ENCODE peak calls at places on chromosomes 3 and 15, in four cellular contexts. N is endothelial cell of umbilical vein, O is A673, F is neuronal stem cell. T is an unnamed sample.

GRCh38 chr15:40511093-40511471 is 40.3 kb downstream of the CHST14 start:
- DNase-seq in N (no peak), F (no peak), O (no peak), T (no peak)

GRCh38 chr3:194687638-194688206 is 2.0 kb downstream of the FAM43A start:
- DNase-seq in F (peak; percentile 82), N (no peak), O (peak; percentile 87), T (peak; percentile 80)

GRCh38 chr3:81485444-81485865 is 276.0 kb downstream of the GBE1 start:
- DNase-seq in N (peak; percentile 93), F (no peak), O (no peak), T (no peak)

GRCh38 chr3:141646760-141647561 is 91.1 kb upstream of the RNF7 start:
- DNase-seq in N (peak; percentile 58), F (peak; percentile 21), O (peak; percentile 88), T (peak; percentile 52)

GRCh38 chr15:23387791-23388190 is 33.2 kb downstream of the GOLGA8S start:
- DNase-seq in F (no peak), N (no peak), O (no peak), T (no peak)

GRCh38 chr3:24495334-24495994 is 814 bp upstream of the THRB start:
- DNase-seq in O (no peak), N (no peak), F (peak; percentile 31), T (peak; percentile 75)

GRCh38 chr3:123719785-123720531 is 135.1 kb upstream of the HACD2 start:
- DNase-seq in F (no peak), O (peak; percentile 33), N (no peak), T (no peak)

GRCh38 chr3:12187448-12188327 is 29.0 kb upstream of the TIMP4 start:
- DNase-seq in O (peak; percentile 35), F (no peak), N (peak; percentile 17), T (no peak)

GRCh38 chr3:84958495-84959469 is at the start of gene CADM2:
- DNase-seq in O (peak; percentile 94), N (peak; percentile 70), F (peak; percentile 94), T (peak; percentile 90)

GRCh38 chr3:99817047-99817436 is 620 bp upstream of the CMSS1 start:
- DNase-seq in N (no peak), F (peak; percentile 9), O (peak; percentile 54), T (peak; percentile 33)

GRCh38 chr3:10505050-10505790 is at the start of gene ATP2B2:
- DNase-seq in N (no peak), O (peak; percentile 27), F (peak; percentile 24), T (peak; percentile 41)

GRCh38 chr3:136209921-136210320 is 13.8 kb upstream of the MSL2 start:
- DNase-seq in N (no peak), F (no peak), O (no peak), T (no peak)

GRCh38 chr3:4571690-4572334 is 78.7 kb downstream of the ITPR1 start:
- DNase-seq in F (no peak), N (peak; percentile 44), O (no peak), T (no peak)

GRCh38 chr3:24318668-24319287 is 175.9 kb downstream of the THRB start:
- DNase-seq in O (no peak), F (no peak), N (no peak), T (no peak)

GRCh38 chr3:31532587-31533168 is at the start of gene STT3B:
- DNase-seq in O (peak; percentile 87), F (no peak), N (no peak), T (peak; percentile 86)

GRCh38 chr15:75043509-75044257 is 20.3 kb downstream of the PPCDC start:
- DNase-seq in O (no peak), N (peak; percentile 97), F (no peak), T (no peak)

GRCh38 chr15:58340176-58340575 is 91.6 kb upstream of the LIPC start:
- DNase-seq in F (no peak), O (no peak), N (no peak), T (no peak)

GRCh38 chr3:175270199-175270837 is 411.2 kb downstream of the NAALADL2 start:
- DNase-seq in O (peak; percentile 53), F (no peak), N (no peak), T (peak; percentile 63)

GRCh38 chr15:96324192-96324895 is 6.2 kb upstream of the NR2F2 start:
- DNase-seq in F (no peak), O (no peak), N (peak; percentile 74), T (no peak)

GRCh38 chr15:51181221-51181620 is 86.5 kb upstream of the TNFAIP8L3 start:
- DNase-seq in N (no peak), O (no peak), F (no peak), T (no peak)

GRCh38 chr3:177357352-177358084 is 160.2 kb upstream of the TBL1XR1 start:
- DNase-seq in O (peak; percentile 88), N (peak; percentile 97), F (no peak), T (peak; percentile 53)

GRCh38 chr3:45950686-45951600 is 7.7 kb downstream of the CXCR6 start:
- DNase-seq in F (no peak), N (no peak), O (no peak), T (no peak)

GRCh38 chr15:34347951-34348638 is 5.0 kb downstream of the NUTM1 start:
- DNase-seq in O (no peak), F (no peak), N (no peak), T (no peak)

GRCh38 chr3:45273681-45274515 is 47.8 kb upstream of the TMEM158 start:
- DNase-seq in O (no peak), N (no peak), F (no peak), T (no peak)

GRCh38 chr15:32651229-32651837 is 9.8 kb downstream of the SCG5 start:
- DNase-seq in N (peak; percentile 54), O (peak; percentile 74), F (peak; percentile 26), T (peak; percentile 42)

GRCh38 chr3:52422669-52423068 is 22.2 kb downstream of the SEMA3G start:
- DNase-seq in O (no peak), N (no peak), F (no peak), T (no peak)

GRCh38 chr3:155001289-155002007 is 78.7 kb upstream of the MME start:
- DNase-seq in O (no peak), N (no peak), F (no peak), T (no peak)

GRCh38 chr15:70559223-70559823 is 204.0 kb downstream of the UACA start:
- DNase-seq in O (peak; percentile 20), F (no peak), N (peak; percentile 55), T (no peak)

GRCh38 chr3:105974381-105974780 is 105.6 kb upstream of the CBLB start:
- DNase-seq in O (no peak), F (no peak), N (no peak), T (no peak)

GRCh38 chr3:11582123-11582968 is 61.4 kb downstream of the VGLL4 start:
- DNase-seq in F (no peak), N (peak; percentile 92), O (peak; percentile 90), T (peak; percentile 76)

GRCh38 chr3:21901504-21901903 is 150.5 kb upstream of the ZNF385D start:
- DNase-seq in N (no peak), O (no peak), F (no peak), T (no peak)

GRCh38 chr15:70235347-70235746 is 137.6 kb upstream of the TLE3 start:
- DNase-seq in O (peak; percentile 33), F (no peak), N (no peak), T (no peak)

GRCh38 chr3:66998899-66999235 is 760 bp downstream of the KBTBD8 start:
- DNase-seq in F (no peak), O (peak; percentile 4), N (peak; percentile 51), T (no peak)

GRCh38 chr15:40096094-40096876 is 12.4 kb downstream of the BMF start:
- DNase-seq in O (no peak), N (no peak), F (no peak), T (no peak)

GRCh38 chr3:126412841-126413692 is 18.4 kb downstream of the CFAP100 start:
- DNase-seq in N (no peak), F (no peak), O (no peak), T (no peak)

GRCh38 chr3:46985588-46985987 is 6.1 kb downstream of the NBEAL2 start:
- DNase-seq in F (no peak), O (no peak), N (no peak), T (no peak)

GRCh38 chr15:68495221-68495950 is 63.4 kb upstream of the ITGA11 start:
- DNase-seq in N (no peak), O (no peak), F (no peak), T (no peak)

GRCh38 chr15:40436116-40436891 is 4.4 kb upstream of the BAHD1 start:
- DNase-seq in N (no peak), O (peak; percentile 33), F (no peak), T (no peak)

GRCh38 chr3:49876567-49876966 is 6.9 kb upstream of the CAMKV start:
- DNase-seq in F (no peak), N (no peak), O (no peak), T (no peak)
- H3K4me1 ChIP-seq in F (peaks cover 40% of the 10 kb centered on the region), N (no peaks in the 10 kb centered on the region), O (no peaks in the 10 kb centered on the region), T (peaks cover 5% of the 10 kb centered on the region)

DNA sequence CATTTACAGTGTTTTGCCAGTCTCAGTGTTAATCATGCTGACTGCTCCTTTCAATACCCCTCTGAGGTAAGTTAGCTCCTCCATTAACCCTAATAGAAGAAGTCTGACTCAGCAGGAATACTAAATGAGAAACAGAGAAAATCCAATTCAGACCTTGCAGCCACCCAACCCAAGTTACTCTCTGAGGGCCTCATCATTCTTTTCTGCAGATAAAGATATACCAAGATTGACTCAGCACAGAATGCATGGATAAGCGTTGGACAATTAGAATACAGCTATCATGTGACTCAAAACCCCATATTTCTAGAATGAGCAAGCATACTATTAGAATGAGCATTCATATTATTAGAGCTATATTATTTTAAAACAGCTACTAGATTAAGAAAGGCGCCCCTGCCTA is 389.1 kb upstream of the SGO1 start:
- DNase-seq in F (no peak), N (no peak), O (no peak), T (no peak)
- H3K4me3 ChIP-seq in F (no peak overlapping the region), N (no peak overlapping the region), O (no peak overlapping the region), T (no peak overlapping the region)

DNA sequence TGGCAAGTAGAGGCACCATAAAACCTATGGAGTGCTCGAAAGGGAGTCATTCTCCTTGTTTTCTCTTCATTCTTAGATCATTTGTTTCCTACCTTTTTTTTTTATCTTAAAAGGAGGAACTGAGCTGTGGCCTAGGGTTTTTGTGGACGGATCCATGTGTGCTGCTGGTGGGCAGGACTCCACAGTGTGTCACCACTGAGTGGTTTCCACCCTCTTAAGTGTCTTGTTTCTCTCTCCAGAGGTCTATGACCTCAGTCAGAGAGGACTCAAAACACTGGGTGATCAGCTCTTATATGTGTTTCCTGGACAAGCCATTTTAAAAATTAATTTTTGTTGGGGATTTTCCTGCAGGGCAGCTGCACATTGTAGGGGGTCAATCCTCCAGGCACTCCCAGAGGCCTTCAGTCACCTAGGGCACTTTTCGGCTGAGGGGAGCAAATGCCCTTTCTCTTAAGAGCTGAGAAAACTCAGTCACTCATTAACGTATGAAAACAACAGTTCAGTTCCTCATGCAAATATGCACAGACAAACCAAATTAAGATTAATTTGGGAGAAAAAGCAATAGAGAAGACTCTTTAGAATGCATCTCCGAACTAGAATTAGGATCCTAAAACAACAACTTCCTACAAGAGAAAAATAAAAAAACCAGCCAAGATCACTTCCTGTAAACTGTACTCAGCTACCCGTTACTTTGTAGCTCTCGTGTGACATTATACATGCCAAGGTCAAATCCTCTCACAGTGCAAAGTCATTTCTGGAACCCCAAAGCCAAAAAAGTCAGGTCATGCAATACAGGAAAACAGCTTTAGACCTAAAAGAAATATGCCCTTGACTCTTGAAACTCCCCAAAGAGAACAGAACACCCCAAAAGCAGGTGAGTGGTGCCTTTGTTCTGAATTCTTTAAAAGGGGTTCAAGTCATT is 27.6 kb upstream of the FAM3D start:
- DNase-seq in N (no peak), O (no peak), F (no peak), T (no peak)
- H3K9me3 ChIP-seq in N (peaks cover 1% of the 10 kb centered on the region), O (peaks cover 6% of the 10 kb centered on the region), F (peaks cover 19% of the 10 kb centered on the region), T (peaks cover 9% of the 10 kb centered on the region)

DNA sequence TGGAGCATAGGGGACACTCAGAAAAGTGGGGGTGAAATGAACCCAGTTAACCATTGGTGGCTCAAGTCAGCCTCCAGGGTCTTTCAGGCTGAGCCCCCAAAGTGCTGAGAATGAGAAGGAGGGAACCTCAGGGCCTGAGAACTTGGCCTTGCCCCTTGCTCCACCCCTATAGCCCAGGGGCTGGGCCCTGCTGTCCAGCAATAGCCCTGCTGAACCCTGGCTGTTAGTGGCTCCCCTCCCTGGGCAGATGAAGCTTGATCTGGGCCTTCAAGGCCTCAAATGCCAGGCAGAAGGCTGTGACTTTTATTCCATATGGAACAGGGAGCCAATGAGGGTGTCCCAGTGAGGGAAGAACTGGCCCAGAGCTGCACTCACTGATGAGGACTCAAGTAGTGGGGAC is 16.2 kb downstream of the ADAMTS7 start:
- DNase-seq in O (no peak), F (no peak), N (no peak), T (no peak)
- H3K4me1 ChIP-seq in O (no peaks in the 10 kb centered on the region), F (no peaks in the 10 kb centered on the region), N (no peaks in the 10 kb centered on the region), T (no peaks in the 10 kb centered on the region)